ENCODE peak calls at places on chromosome 10, in four cellular contexts. I is Caco-2, N is K562, K is PC-9. Z is an unnamed sample.

GRCh38 chr10:44576715-44577191 is 191.9 kb upstream of the CXCL12 start:
- DNase-seq in I (no peak), N (no peak), K (no peak), Z (no peak)

GRCh38 chr10:119029613-119030420 is at the start of gene NANOS1:
- DNase-seq in I (peak; percentile 52), N (peak; percentile 49), K (no peak), Z (peak; percentile 39)

GRCh38 chr10:122557516-122557915 is 3.0 kb upstream of the DMBT1 start:
- DNase-seq in I (no peak), N (peak; percentile 9), K (no peak), Z (no peak)

GRCh38 chr10:17292375-17292774 is 64.3 kb downstream of the VIM start:
- DNase-seq in I (no peak), N (no peak), K (no peak), Z (no peak)

GRCh38 chr10:85767936-85768335 is 598.7 kb downstream of the GRID1 start:
- DNase-seq in I (no peak), N (no peak), K (no peak), Z (no peak)

GRCh38 chr10:79492839-79493238 is 19.5 kb upstream of the EIF5AL1 start:
- DNase-seq in I (no peak), N (no peak), K (no peak), Z (no peak)

GRCh38 chr10:22894714-22895113 is 33.1 kb upstream of the ARMC3 start:
- DNase-seq in I (no peak), N (no peak), K (peak; percentile 35), Z (no peak)

GRCh38 chr10:78749200-78749599 is 319.6 kb upstream of the ZMIZ1 start:
- DNase-seq in I (no peak), N (no peak), K (no peak), Z (no peak)

GRCh38 chr10:27448926-27449325 is 55.2 kb upstream of the RAB18 start:
- DNase-seq in I (no peak), N (no peak), K (no peak), Z (no peak)

GRCh38 chr10:114430688-114431413 is 26.5 kb upstream of the AFAP1L2 start:
- DNase-seq in I (no peak), N (no peak), K (no peak), Z (no peak)

GRCh38 chr10:69315610-69316312 is 37.5 kb downstream of the HK1 start:
- DNase-seq in I (no peak), N (peak; percentile 96), K (no peak), Z (no peak)

GRCh38 chr10:27258838-27259532 is 18.4 kb upstream of the ACBD5 start:
- DNase-seq in I (no peak), N (no peak), K (no peak), Z (peak; percentile 29)

GRCh38 chr10:67665491-67665890 is 30.5 kb downstream of the CTNNA3 start:
- DNase-seq in I (no peak), N (no peak), K (no peak), Z (no peak)

GRCh38 chr10:22325272-22325947 is 4.5 kb downstream of the BMI1 start:
- DNase-seq in I (peak; percentile 79), N (peak; percentile 81), K (peak; percentile 79), Z (peak; percentile 67)

GRCh38 chr10:84540022-84540616 is 211.7 kb downstream of the CCSER2 start:
- DNase-seq in I (no peak), N (no peak), K (peak; percentile 67), Z (no peak)

DNA sequence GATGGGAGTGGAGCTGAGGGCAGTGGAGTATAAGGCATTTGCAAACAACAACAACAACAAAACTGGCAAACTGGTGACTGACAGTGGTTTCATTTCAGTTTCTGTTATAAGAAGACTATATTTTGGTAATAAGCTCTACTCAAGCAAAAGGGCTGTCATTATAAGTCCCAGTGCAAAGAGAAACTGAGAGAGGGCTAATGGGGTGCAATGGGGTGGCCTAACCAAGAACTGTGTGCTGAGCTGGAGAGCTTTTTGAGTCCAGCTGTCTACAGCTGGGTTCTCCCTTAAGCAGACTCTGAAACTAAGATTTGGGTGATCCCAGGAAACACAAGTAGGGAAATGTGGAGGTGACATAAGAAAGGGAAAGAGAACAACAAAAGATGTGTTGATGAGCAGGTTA is 439.3 kb downstream of the ADRA2A start:
- DNase-seq in I (no peak), N (no peak), K (no peak), Z (no peak)
- TF ChIP-seq CTCF in I (no peak), N (no peak), K (no peak), Z (no peak)

GRCh38 chr10:47062801-47063200 is 151.6 kb downstream of the PTPN20 start:
- DNase-seq in I (no peak), N (no peak), K (no peak), Z (no peak)
- TF ChIP-seq CTCF in I (no peak), N (no peak), K (no peak), Z (no peak)

GRCh38 chr10:117163061-117163953 is 25.2 kb upstream of the VAX1 start:
- DNase-seq in I (no peak), N (peak; percentile 12), K (no peak), Z (no peak)
- TF ChIP-seq CTCF in I (no peak), N (no peak), K (no peak), Z (no peak)

DNA sequence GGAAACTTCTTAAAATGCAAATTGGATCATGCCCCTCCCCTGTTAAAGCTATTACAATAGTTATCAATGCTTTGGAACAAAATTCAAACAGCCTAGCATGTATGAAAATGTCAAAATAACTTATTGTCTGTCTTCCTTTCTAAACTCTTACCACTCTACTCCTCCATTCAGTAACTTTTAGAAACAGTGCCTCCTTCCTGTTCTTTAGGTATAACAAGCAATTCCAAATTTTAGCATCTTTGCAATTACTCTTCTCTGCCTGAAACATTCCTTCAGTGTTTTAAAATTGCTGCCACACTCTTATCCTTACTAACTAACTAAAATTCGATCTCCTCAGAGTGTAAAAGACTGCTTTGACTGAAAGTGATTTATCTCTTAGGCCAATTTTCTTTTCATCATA is 660.4 kb upstream of the LRRTM3 start:
- DNase-seq in I (no peak), N (no peak), K (no peak), Z (no peak)
- TF ChIP-seq CTCF in I (no peak), N (no peak), K (no peak), Z (no peak)

GRCh38 chr10:6091630-6092029 is 2.8 kb downstream of the RBM17 start:
- DNase-seq in I (no peak), N (no peak), K (no peak), Z (no peak)
- TF ChIP-seq CTCF in I (no peak), N (no peak), K (no peak), Z (no peak)

GRCh38 chr10:49325916-49326783 is 27.2 kb downstream of the C10orf71 start:
- DNase-seq in I (no peak), N (no peak), K (no peak), Z (no peak)

GRCh38 chr10:49327036-49327813 is 28.3 kb downstream of the C10orf71 start:
- DNase-seq in I (no peak), N (no peak), K (no peak), Z (no peak)

GRCh38 chr10:49330127-49330665 is 31.2 kb downstream of the C10orf71 start:
- DNase-seq in I (no peak), N (no peak), K (no peak), Z (no peak)

GRCh38 chr10:49331431-49331830 is 32.5 kb downstream of the C10orf71 start:
- DNase-seq in I (no peak), N (no peak), K (no peak), Z (no peak)

GRCh38 chr10:49328401-49329185 is 29.6 kb downstream of the C10orf71 start:
- DNase-seq in I (no peak), N (no peak), K (no peak), Z (no peak)
- TF ChIP-seq CTCF in I (no peak), N (no peak), K (no peak), Z (no peak)

Z was measured in activated B cell treated with CpG ODN at 0.5 μM for 24 hours.